ENCODE peak calls at places on chromosomes 13 and 19, in six cellular contexts. G is fibroblast of the aortic adventitia; K is HFF-Myc; T is naive thymus-derived CD8-positive, alpha-beta T cell; E is NCI-H146; Q is HuH-7.5. P is an unnamed sample.

GRCh38 chr13:89857502-89857901 is 1490.0 kb upstream of the MIR17HG start:
- DNase-seq in G (no peak), K (no peak), T (no peak), E (no peak), Q (no peak), P (no peak)

GRCh38 chr13:92769064-92769463 is 457.5 kb upstream of the GPC6 start:
- DNase-seq in G (peak), K (no peak), T (no peak), E (no peak), Q (no peak), P (peak)

GRCh38 chr13:51478418-51479198 is 25.8 kb upstream of the INTS6 start:
- DNase-seq in G (no peak), K (no peak), T (no peak), E (no peak), Q (no peak), P (no peak)

GRCh38 chr13:76879211-76879875 is 6.9 kb downstream of the KCTD12 start:
- DNase-seq in G (peak), K (peak), T (peak), E (peak), Q (no peak), P (peak)

GRCh38 chr19:31278555-31279435 is 70.4 kb downstream of the TSHZ3 start:
- DNase-seq in G (no peak), K (no peak), T (no peak), E (no peak), Q (no peak), P (no peak)

GRCh38 chr13:107373551-107373950 is 805.6 kb upstream of the ARGLU1 start:
- DNase-seq in G (peak), K (no peak), T (no peak), E (no peak), Q (no peak), P (no peak)

GRCh38 chr13:112891477-112892401 is 77.3 kb upstream of the MCF2L start:
- DNase-seq in G (no peak), K (no peak), T (no peak), E (peak), Q (no peak), P (no peak)

GRCh38 chr19:23070353-23070781 is 46.5 kb upstream of the ZNF730 start:
- DNase-seq in G (peak), K (peak), T (no peak), E (peak), Q (no peak), P (peak)

GRCh38 chr19:21612403-21612872 is 107.0 kb downstream of the ZNF429 start:
- DNase-seq in G (no peak), K (no peak), T (no peak), E (no peak), Q (no peak), P (no peak)

GRCh38 chr19:52140077-52140710 is 456 bp upstream of the ZNF616 start:
- DNase-seq in G (no peak), K (no peak), T (no peak), E (peak), Q (no peak), P (no peak)

GRCh38 chr13:48979892-48980291 is 4.2 kb downstream of the FNDC3A start:
- DNase-seq in G (no peak), K (no peak), T (no peak), E (no peak), Q (no peak), P (no peak)

GRCh38 chr19:8028951-8029491 is 23.5 kb upstream of the CCL25 start:
- DNase-seq in G (peak), K (no peak), T (no peak), E (no peak), Q (no peak), P (peak)

GRCh38 chr19:46620716-46621115 is 4.2 kb downstream of the PTGIR start:
- DNase-seq in G (peak), K (no peak), T (no peak), E (no peak), Q (no peak), P (peak)